ENCODE peak calls at places on chromosomes 3 and 15, in seven cellular contexts. C, S, F, Y, P, A and N are unnamed samples.

GRCh38 chr15:90086868-90087268 is 15.4 kb downstream of the IDH2 start:
- DNase-seq in S (no peak), Y (peak; percentile 55), F (no peak), P (no peak), A (no peak), C (peak; percentile 60), N (peak; percentile 39)

GRCh38 chr3:194043516-194043915 is 92.4 kb upstream of the HES1 start:
- DNase-seq in Y (no peak), A (no peak), F (no peak), P (no peak), S (no peak), C (no peak), N (no peak)

GRCh38 chr15:26771168-26771916 is 1.5 kb downstream of the GABRB3 start:
- DNase-seq in P (no peak), C (no peak), S (no peak), F (no peak), A (no peak), Y (peak; percentile 36), N (no peak)

GRCh38 chr15:67547836-67548531 is 5.5 kb downstream of the MAP2K5 start:
- DNase-seq in S (no peak), Y (no peak), F (no peak), C (no peak), A (no peak), P (no peak), N (no peak)

GRCh38 chr3:52681610-52682009 is 4.1 kb downstream of the PBRM1 start:
- DNase-seq in P (no peak), C (no peak), Y (no peak), A (no peak), S (no peak), F (no peak), N (no peak)

GRCh38 chr3:194373912-194374311 is 4.4 kb upstream of the LRRC15 start:
- DNase-seq in S (no peak), Y (no peak), F (no peak), A (no peak), C (no peak), P (no peak), N (no peak)

GRCh38 chr3:108569336-108569735 is 19.9 kb downstream of the CIP2A start:
- DNase-seq in S (no peak), Y (no peak), C (no peak), A (no peak), P (no peak), F (no peak), N (no peak)

GRCh38 chr3:136954246-136954645 is 3.5 kb upstream of the IL20RB start:
- DNase-seq in A (no peak), F (no peak), C (no peak), Y (no peak), S (no peak), P (no peak), N (no peak)

GRCh38 chr3:46538803-46539442 is 27.2 kb downstream of the LRRC2 start:
- DNase-seq in S (no peak), Y (peak; percentile 43), A (peak; percentile 75), P (peak; percentile 44), F (no peak), C (peak; percentile 59), N (peak; percentile 89)

GRCh38 chr3:14152233-14152962 is 26.0 kb downstream of the XPC start:
- DNase-seq in P (no peak), A (no peak), S (no peak), C (no peak), Y (no peak), F (no peak), N (no peak)

GRCh38 chr3:5498981-5499380 is 311.5 kb downstream of the EDEM1 start:
- DNase-seq in C (no peak), Y (no peak), F (no peak), P (no peak), S (no peak), A (no peak), N (no peak)

GRCh38 chr3:47781326-47781684 is 388 bp downstream of the SMARCC1 start:
- DNase-seq in F (peak; percentile 63), P (peak; percentile 41), C (peak; percentile 72), S (no peak), Y (peak; percentile 53), A (peak; percentile 65), N (peak; percentile 48)